ENCODE peak calls at places on chromosome 19, in eight cellular contexts. S is tibial nerve, A is WERI-Rb-1, U is astrocyte of the cerebellum, J is tibial artery, I is upper lobe of right lung, K is body of pancreas, D is H1. V is an unnamed sample.
A peak's percentile ranks its signal among the peaks of the same experiment; 100 is the strongest.

GRCh38 chr19:40229484-40229883 is 3.0 kb upstream of the CCNP start:
- DNase-seq in S (no peak), A (no peak), U (no peak), J (no peak), I (no peak), K (no peak), D (no peak), V (no peak)

GRCh38 chr19:30049226-30049625 is 107.2 kb downstream of the URI1 start:
- DNase-seq in S (no peak), A (no peak), U (no peak), J (no peak), I (no peak), K (no peak), D (no peak), V (no peak)

GRCh38 chr19:42487025-42487797 is 41.1 kb downstream of the CEACAM1 start:
- DNase-seq in S (no peak), A (no peak), U (no peak), J (no peak), I (no peak), K (no peak), D (no peak), V (no peak)

GRCh38 chr19:10946964-10947657 is 13.7 kb upstream of the SMARCA4 start:
- DNase-seq in S (no peak), A (no peak), U (peak; percentile 62), J (no peak), I (no peak), K (peak; percentile 30), D (no peak), V (no peak)

GRCh38 chr19:58513213-58513693 is 1.5 kb upstream of the SLC27A5 start:
- DNase-seq in S (no peak), A (no peak), U (no peak), J (no peak), I (no peak), K (no peak), D (no peak), V (no peak)

GRCh38 chr19:40612831-40613668 is 11.9 kb downstream of the LTBP4 start:
- DNase-seq in S (peak; percentile 70), A (no peak), U (no peak), J (no peak), I (peak; percentile 88), K (peak; percentile 40), D (no peak), V (peak; percentile 85)

GRCh38 chr19:47436712-47437401 is 17.5 kb upstream of the MEIS3 start:
- DNase-seq in S (peak; percentile 82), A (peak; percentile 81), U (peak; percentile 16), J (peak; percentile 63), I (peak; percentile 87), K (peak; percentile 83), D (no peak), V (peak; percentile 63)

GRCh38 chr19:46493236-46494114 is 2.2 kb downstream of the PNMA8B start:
- DNase-seq in S (no peak), A (no peak), U (no peak), J (no peak), I (peak; percentile 75), K (no peak), D (no peak), V (peak; percentile 67)

GRCh38 chr19:39212377-39212742 is 8.3 kb upstream of the SYCN start:
- DNase-seq in S (no peak), A (peak; percentile 68), U (no peak), J (no peak), I (peak; percentile 72), K (peak; percentile 28), D (no peak), V (no peak)
- TF ChIP-seq CTCF in S (no peak), A (peak; percentile 79), U (no peak), J (no peak), I (peak; percentile 35), K (peak; percentile 25), D (peak; percentile 94), V (no peak)

GRCh38 chr19:36054733-36055686 is at the start of gene WDR62:
- DNase-seq in S (peak; percentile 90), A (peak; percentile 94), U (no peak), J (peak; percentile 91), I (peak; percentile 97), K (peak; percentile 93), D (no peak), V (peak; percentile 92)
- H3K4me3 ChIP-seq in S (peak within 1 kb of the TSS; percentile 65), A (peak within 1 kb of the TSS; percentile 72), U (peak within 1 kb of the TSS; percentile 53), J (peak within 1 kb of the TSS; percentile 56), I (peak within 1 kb of the TSS; percentile 70), K (peak within 1 kb of the TSS; percentile 55), D (peak within 1 kb of the TSS; percentile 79), V (peak within 1 kb of the TSS; percentile 67)

DNA sequence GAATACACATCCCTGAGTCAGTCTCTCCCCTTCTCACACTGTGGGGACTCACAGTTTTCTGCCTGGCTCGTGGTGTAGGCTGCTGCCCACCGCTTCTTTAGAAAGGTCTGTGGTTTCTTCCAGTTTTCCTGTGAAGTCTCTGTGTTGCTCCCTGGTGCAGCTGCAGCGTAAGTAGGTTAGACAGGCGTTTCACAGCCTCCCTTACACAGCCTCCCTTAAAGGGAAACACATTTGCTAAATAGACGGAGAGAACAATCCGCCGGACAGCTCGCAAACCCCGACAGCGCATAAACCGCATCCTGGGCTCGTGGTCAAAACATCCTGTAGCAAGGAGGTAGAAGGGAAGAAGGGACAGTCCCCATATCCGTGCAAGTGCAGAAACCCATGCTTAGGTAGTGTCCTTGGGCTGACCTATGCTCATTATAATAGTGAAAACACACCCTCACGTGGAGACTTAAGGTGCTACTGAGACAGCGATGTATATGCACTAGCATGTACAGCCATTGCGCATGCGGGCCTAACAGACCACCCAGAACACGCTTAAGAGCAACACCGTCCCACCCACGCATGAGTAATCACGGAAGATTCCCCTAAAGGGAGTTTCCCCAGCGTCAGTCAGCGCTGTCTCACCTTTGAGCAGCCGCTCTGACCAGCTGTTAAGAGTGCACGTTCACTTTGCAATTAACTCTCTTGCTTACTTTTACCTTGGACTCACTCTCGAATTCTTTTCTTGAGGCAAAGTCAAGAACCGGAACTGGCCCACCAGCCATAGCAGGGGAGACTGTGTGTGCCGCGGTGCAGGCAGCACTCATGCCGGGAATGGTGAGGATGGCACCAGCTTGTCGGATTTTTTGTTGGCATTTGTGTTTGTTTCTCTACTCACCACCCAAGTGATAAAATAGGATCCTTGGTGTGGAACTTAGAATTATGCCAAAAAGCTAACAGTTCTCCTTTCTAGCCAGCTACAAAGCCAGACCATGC is 16.6 kb downstream of the SIGLEC8 start:
- DNase-seq in S (no peak), A (no peak), U (no peak), J (no peak), I (peak; percentile 63), K (no peak), D (no peak), V (no peak)
- TF ChIP-seq CTCF in S (no peak), A (no peak), U (no peak), J (no peak), I (no peak), K (no peak), D (no peak), V (no peak)

DNA sequence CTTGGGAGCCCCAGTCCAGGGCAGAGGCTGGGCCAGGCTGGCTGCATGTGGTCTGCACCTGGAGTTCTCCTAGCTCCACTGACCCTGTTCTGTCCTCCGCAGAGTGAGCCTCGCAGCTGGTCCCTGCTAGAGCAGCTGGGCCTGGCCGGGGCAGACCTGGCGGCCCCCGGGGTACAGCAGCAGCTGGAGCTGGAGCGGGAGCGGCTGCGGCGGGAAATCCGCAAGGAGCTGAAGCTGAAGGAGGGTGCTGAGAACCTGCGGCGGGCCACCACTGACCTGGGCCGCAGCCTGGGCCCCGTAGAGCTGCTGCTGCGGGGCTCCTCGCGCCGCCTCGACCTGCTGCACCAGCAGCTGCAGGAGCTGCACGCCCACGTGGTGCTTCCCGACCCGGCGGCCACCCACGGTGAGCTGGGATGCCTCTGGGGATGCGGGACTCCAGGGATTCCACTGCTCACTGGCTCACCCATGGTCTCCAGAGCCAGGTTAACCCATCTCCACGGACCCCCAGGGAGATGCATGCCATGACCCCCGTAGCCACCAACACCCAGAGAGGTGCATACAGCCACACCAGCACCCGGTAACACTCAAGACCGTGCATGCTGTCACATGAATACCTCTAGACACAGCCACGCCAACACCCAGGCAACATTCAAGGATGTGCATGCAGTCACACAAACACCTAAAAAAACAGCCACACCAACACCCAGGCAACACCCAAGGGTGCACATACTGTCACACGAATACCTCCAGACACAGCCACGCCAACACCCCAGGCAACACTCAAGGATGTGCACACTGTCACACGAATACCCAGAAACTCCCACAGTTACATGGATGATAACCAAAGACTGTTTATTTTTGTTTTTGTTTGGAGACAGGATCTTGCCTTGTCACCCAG is 8.2 kb downstream of the PKN1 start:
- DNase-seq in S (no peak), A (no peak), U (no peak), J (no peak), I (no peak), K (no peak), D (no peak), V (no peak)
- H3K4me3 ChIP-seq in S (no peak overlapping the region), A (no peak overlapping the region), U (no peak overlapping the region), J (no peak overlapping the region), I (peak overlapping the region; percentile 47), K (no peak overlapping the region), D (no peak overlapping the region), V (no peak overlapping the region)